ENCODE peak calls at places on chromosomes 7 and 10, in ten cellular contexts. L is fibroblast of lung, O is GM23338, S is mesothelial cell of epicardium, K is Caco-2, F is choroid plexus epithelial cell, C is keratinocyte, I is GM13976, P is cardiac fibroblast, T is hepatocyte. Q is an unnamed sample.

GRCh38 chr7:79880312-79880711 is 254.3 kb upstream of the GNAI1 start:
- DNase-seq in C (no peak), T (no peak), I (no peak), K (no peak), F (no peak), O (no peak), L (peak), S (no peak), P (no peak), Q (no peak)

GRCh38 chr10:11223081-11223480 is 205.4 kb downstream of the CELF2 start:
- DNase-seq in K (no peak), P (no peak), O (no peak), L (no peak), I (no peak), S (no peak), T (no peak), F (no peak), C (no peak), Q (no peak)

GRCh38 chr7:90411510-90411909 is 8.2 kb downstream of the CLDN12 start:
- DNase-seq in I (no peak), C (no peak), L (no peak), S (no peak), T (no peak), F (no peak), O (no peak), K (no peak), P (peak), Q (no peak)

GRCh38 chr10:104332243-104333036 is 5.8 kb downstream of the ITPRIP start:
- DNase-seq in S (no peak), T (no peak), F (peak), K (no peak), L (peak), C (no peak), I (no peak), P (peak), O (no peak), Q (no peak)

GRCh38 chr7:24108906-24109376 is 175.0 kb upstream of the NPY start:
- DNase-seq in S (no peak), P (no peak), T (peak), I (no peak), F (no peak), O (no peak), K (peak), C (no peak), L (no peak), Q (no peak)

GRCh38 chr10:102509387-102509786 is 5.6 kb downstream of the SUFU start:
- DNase-seq in C (no peak), K (no peak), L (peak), P (peak), O (no peak), T (no peak), I (no peak), S (no peak), F (peak), Q (peak)

GRCh38 chr10:123948030-123948823 is 56.6 kb upstream of the CPXM2 start:
- DNase-seq in T (no peak), O (peak), P (no peak), I (no peak), L (no peak), F (no peak), K (no peak), S (no peak), C (no peak), Q (no peak)

GRCh38 chr10:103814104-103814503 is 41.3 kb downstream of the SH3PXD2A start:
- DNase-seq in K (no peak), C (no peak), I (no peak), F (no peak), S (no peak), O (no peak), L (no peak), P (no peak), T (no peak), Q (no peak)

GRCh38 chr10:6070647-6071046 is 8.5 kb upstream of the IL2RA start:
- DNase-seq in C (no peak), K (no peak), I (no peak), P (no peak), O (no peak), F (no peak), L (no peak), S (no peak), T (no peak), Q (no peak)

GRCh38 chr7:19051767-19052375 is 65.6 kb downstream of the TWIST1 start:
- DNase-seq in F (peak), O (peak), L (peak), P (peak), T (peak), K (peak), C (no peak), S (no peak), I (peak), Q (peak)

GRCh38 chr10:66928000-66928770 is 2.3 kb downstream of the LRRTM3 start:
- DNase-seq in I (no peak), F (peak), L (peak), K (no peak), O (peak), T (peak), S (no peak), C (no peak), P (peak), Q (no peak)

GRCh38 chr7:29442146-29442545 is 121.5 kb upstream of the PRR15 start:
- DNase-seq in T (no peak), C (peak), O (peak), S (no peak), P (peak), K (no peak), I (no peak), F (peak), L (peak), Q (peak)

GRCh38 chr10:13219685-13220670 is 14.2 kb downstream of the UCMA start:
- DNase-seq in K (peak), F (peak), P (no peak), C (no peak), O (peak), L (no peak), I (peak), T (peak), S (no peak), Q (peak)

GRCh38 chr10:103849212-103849877 is 6.0 kb downstream of the SH3PXD2A start:
- DNase-seq in C (no peak), L (no peak), F (no peak), K (peak), I (no peak), T (no peak), S (no peak), O (no peak), P (no peak), Q (no peak)

GRCh38 chr7:75842836-75843446 is 29.3 kb upstream of the CCL24 start:
- DNase-seq in O (no peak), C (peak), K (no peak), P (peak), S (no peak), I (peak), L (peak), T (peak), F (peak), Q (peak)

GRCh38 chr7:155975490-155975889 is 163.2 kb upstream of the SHH start:
- DNase-seq in S (no peak), K (peak), O (no peak), C (no peak), F (no peak), P (no peak), T (no peak), L (no peak), I (no peak), Q (no peak)
- TF ChIP-seq CTCF in S (no peak), K (no peak), O (no peak), C (no peak), F (no peak), P (no peak), T (no peak), L (no peak), I (no peak), Q (no peak)

GRCh38 chr10:69936091-69936490 is 116.6 kb upstream of the MACROH2A2 start:
- DNase-seq in S (no peak), L (no peak), T (no peak), O (peak), F (peak), P (peak), C (no peak), K (no peak), I (peak), Q (no peak)
- TF ChIP-seq CTCF in S (no peak), L (peak), T (no peak), O (peak), F (peak), P (peak), C (no peak), K (peak), I (peak), Q (no peak)

GRCh38 chr10:290026-290725 is 154.9 kb downstream of the ZMYND11 start:
- DNase-seq in I (no peak), T (no peak), P (no peak), S (no peak), C (no peak), O (no peak), F (no peak), K (no peak), L (peak), Q (no peak)

GRCh38 chr10:289581-289980 is 154.3 kb downstream of the ZMYND11 start:
- DNase-seq in F (no peak), L (no peak), P (no peak), T (no peak), S (no peak), K (no peak), O (no peak), I (no peak), C (no peak), Q (no peak)

GRCh38 chr10:288605-289200 is 153.4 kb downstream of the ZMYND11 start:
- DNase-seq in C (no peak), K (no peak), I (no peak), L (no peak), T (no peak), P (no peak), O (no peak), S (no peak), F (no peak), Q (no peak)

GRCh38 chr10:287029-287428 is 151.8 kb downstream of the ZMYND11 start:
- DNase-seq in T (no peak), S (no peak), P (no peak), K (no peak), L (no peak), O (no peak), C (no peak), F (peak), I (no peak), Q (no peak)

GRCh38 chr10:287814-288213 is 152.6 kb downstream of the ZMYND11 start:
- DNase-seq in P (peak), O (peak), F (no peak), C (no peak), S (no peak), I (no peak), K (peak), L (no peak), T (no peak), Q (peak)
- TF ChIP-seq CTCF in P (peak), O (peak), F (peak), C (peak), S (peak), I (no peak), K (peak), L (peak), T (no peak), Q (no peak)

DNA sequence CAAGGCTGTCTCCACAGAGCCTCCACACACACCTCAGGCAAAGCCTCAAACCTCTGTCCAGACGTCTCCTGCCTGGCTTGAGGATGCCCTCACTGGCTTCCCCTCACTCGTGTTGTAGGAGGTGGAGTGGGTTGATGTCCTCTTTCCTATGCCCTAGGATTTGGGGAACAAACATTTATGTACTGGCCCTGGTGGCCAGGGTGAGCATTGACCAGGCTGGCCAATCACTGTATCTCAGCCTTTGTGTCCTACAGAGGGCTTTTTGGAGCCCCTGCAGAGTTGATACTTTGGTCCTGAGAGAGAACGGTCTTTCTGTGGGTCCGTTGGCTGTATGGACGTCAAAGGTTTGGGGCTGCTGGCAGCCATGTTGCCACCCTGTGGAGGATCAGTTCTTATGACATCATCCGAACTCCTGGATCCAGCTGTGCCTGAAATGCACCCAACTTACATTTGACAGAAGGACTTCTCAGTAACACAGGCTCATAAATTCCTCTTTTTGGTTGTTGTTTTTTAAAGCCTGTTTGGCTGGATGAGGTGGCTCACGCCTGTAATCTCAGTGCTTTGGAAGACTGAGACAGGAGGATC is 2.3 kb upstream of the GRID2IP start:
- DNase-seq in K (no peak), P (no peak), L (no peak), C (no peak), O (peak), S (no peak), I (peak), F (no peak), T (no peak), Q (no peak)
- TF ChIP-seq CTCF in K (no peak), P (no peak), L (no peak), C (peak), O (no peak), S (no peak), I (no peak), F (peak), T (no peak), Q (no peak)

GRCh38 chr10:117710181-117710798 is 167.7 kb downstream of the EMX2 start:
- DNase-seq in I (no peak), F (no peak), O (peak), S (no peak), P (no peak), L (no peak), C (no peak), T (no peak), K (no peak), Q (peak)
- TF ChIP-seq CTCF in I (no peak), F (no peak), O (peak), S (no peak), P (no peak), L (no peak), C (no peak), T (no peak), K (peak), Q (no peak)

GRCh38 chr7:45150199-45150598 is 7.4 kb upstream of the RAMP3 start:
- DNase-seq in L (no peak), K (peak), O (no peak), T (no peak), C (no peak), F (no peak), P (no peak), I (no peak), S (no peak), Q (no peak)

GRCh38 chr7:45146531-45147379 is 10.8 kb upstream of the RAMP3 start:
- DNase-seq in S (no peak), P (no peak), I (no peak), K (peak), C (no peak), F (no peak), T (no peak), O (no peak), L (no peak), Q (no peak)

GRCh38 chr7:45149606-45150005 is 8.0 kb upstream of the RAMP3 start:
- DNase-seq in L (no peak), C (no peak), O (no peak), I (no peak), F (no peak), P (no peak), S (no peak), K (peak), T (no peak), Q (no peak)

GRCh38 chr7:45147858-45148652 is 9.5 kb upstream of the RAMP3 start:
- DNase-seq in T (no peak), F (no peak), K (peak), I (no peak), S (no peak), C (no peak), P (no peak), O (peak), L (no peak), Q (no peak)

GRCh38 chr7:45148653-45148973 is 9.0 kb upstream of the RAMP3 start:
- DNase-seq in C (no peak), L (no peak), O (no peak), S (no peak), T (no peak), I (no peak), P (peak), F (no peak), K (no peak), Q (no peak)
- TF ChIP-seq CTCF in C (no peak), L (no peak), O (no peak), S (no peak), T (no peak), I (no peak), P (no peak), F (no peak), K (no peak), Q (no peak)

GRCh38 chr7:149859881-149860280 is 13.9 kb upstream of the ATP6V0E2 start:
- DNase-seq in I (no peak), F (no peak), K (no peak), P (no peak), O (no peak), C (no peak), L (no peak), T (no peak), S (no peak), Q (no peak)

GRCh38 chr7:149862156-149862555 is 11.6 kb upstream of the ATP6V0E2 start:
- DNase-seq in C (no peak), L (no peak), F (no peak), T (no peak), O (no peak), K (no peak), I (no peak), S (no peak), P (no peak), Q (no peak)

GRCh38 chr7:149861728-149862045 is 12.1 kb upstream of the ATP6V0E2 start:
- DNase-seq in S (no peak), L (no peak), F (no peak), C (no peak), P (no peak), K (no peak), I (no peak), O (no peak), T (no peak), Q (no peak)

GRCh38 chr7:149859369-149859768 is 14.4 kb upstream of the ATP6V0E2 start:
- DNase-seq in P (no peak), L (no peak), S (no peak), I (no peak), C (no peak), K (no peak), T (no peak), F (no peak), O (no peak), Q (no peak)

GRCh38 chr7:149860821-149861727 is 12.7 kb upstream of the ATP6V0E2 start:
- DNase-seq in K (no peak), I (no peak), C (no peak), T (no peak), F (no peak), O (peak), S (no peak), P (no peak), L (no peak), Q (no peak)
- TF ChIP-seq CTCF in K (no peak), I (peak), C (no peak), T (peak), F (peak), O (peak), S (peak), P (peak), L (peak), Q (no peak)

DNA sequence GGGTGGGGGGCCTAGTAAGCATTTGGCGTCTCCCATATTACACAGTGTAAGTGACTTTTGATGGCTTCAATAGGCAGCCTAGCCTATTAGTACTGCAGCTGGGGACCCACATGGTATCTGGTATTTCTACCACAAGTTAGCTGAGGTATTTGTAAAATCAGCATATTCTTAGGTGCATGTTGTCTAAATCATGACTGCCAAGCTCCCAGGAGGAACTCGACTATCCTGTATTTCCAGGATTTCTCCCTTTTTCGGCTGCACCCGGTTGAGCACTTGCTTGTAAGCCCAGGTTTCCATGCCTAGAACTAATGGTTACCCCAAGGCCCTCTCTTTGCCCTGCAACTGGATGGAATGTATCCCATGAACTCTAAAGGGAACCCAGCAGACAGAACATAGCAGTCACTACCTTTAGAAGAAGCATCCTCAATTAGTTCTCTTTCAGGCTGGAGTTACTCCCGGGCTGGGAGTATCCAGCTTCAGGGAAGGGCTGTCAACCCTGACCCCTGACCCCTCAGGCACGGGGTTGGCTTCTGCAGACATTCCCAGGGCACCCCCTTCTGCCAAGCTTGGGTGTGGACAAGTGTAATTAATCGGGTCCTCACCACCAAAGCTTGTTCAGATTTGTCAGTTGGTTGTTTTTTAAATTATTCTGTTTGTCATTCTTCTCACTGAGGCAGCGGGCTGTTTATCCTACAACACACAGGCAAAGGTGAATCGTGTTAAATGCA is 90.3 kb upstream of the PARD3 start:
- DNase-seq in K (no peak), F (no peak), T (no peak), L (no peak), I (no peak), P (no peak), C (no peak), S (no peak), O (peak), Q (peak)
- TF ChIP-seq CTCF in K (peak), F (no peak), T (no peak), L (no peak), I (no peak), P (no peak), C (no peak), S (no peak), O (peak), Q (no peak)

GRCh38 chr7:132249591-132249971 is 326.7 kb downstream of the PLXNA4 start:
- DNase-seq in O (peak), S (no peak), K (no peak), P (peak), I (no peak), T (peak), L (no peak), C (no peak), F (peak), Q (peak)
- TF ChIP-seq CTCF in O (peak), S (no peak), K (peak), P (no peak), I (no peak), T (peak), L (peak), C (peak), F (peak), Q (peak)

Q was measured in MCF 10A.